ENCODE peak calls at places on chromosomes 7 and 10, in seven cellular contexts. One of them, this sample, is unnamed. For H3K4me1, the result is how much of the 10 kb centered on the place peaks cover.

GRCh38 chr10:49552277-49552676 is 13.4 kb upstream of the ERCC6 start:
- DNase-seq in tibial nerve: no peak
- DNase-seq in A549: peak
- DNase-seq in gastrocnemius medialis: no peak
- DNase-seq in GM23338: no peak
- DNase-seq in OCI-LY7: no peak
- DNase-seq in HCT116: no peak
- DNase-seq in this sample: no peak

GRCh38 chr7:47292832-47293309 is 289.0 kb downstream of the TNS3 start:
- DNase-seq in tibial nerve: no peak
- DNase-seq in A549: no peak
- DNase-seq in gastrocnemius medialis: no peak
- DNase-seq in GM23338: no peak
- DNase-seq in OCI-LY7: no peak
- DNase-seq in HCT116: no peak
- DNase-seq in this sample: no peak

GRCh38 chr7:74272305-74273038 is 16.7 kb upstream of the CLIP2 start:
- DNase-seq in tibial nerve: peak
- DNase-seq in A549: peak
- DNase-seq in gastrocnemius medialis: peak
- DNase-seq in GM23338: peak
- DNase-seq in OCI-LY7: peak
- DNase-seq in HCT116: no peak
- DNase-seq in this sample: peak

GRCh38 chr7:130960208-130960988 is 226.4 kb upstream of the KLF14 start:
- DNase-seq in tibial nerve: no peak
- DNase-seq in A549: peak
- DNase-seq in gastrocnemius medialis: no peak
- DNase-seq in GM23338: no peak
- DNase-seq in OCI-LY7: peak
- DNase-seq in HCT116: peak
- DNase-seq in this sample: no peak

GRCh38 chr7:20298486-20298901 is 32.2 kb upstream of the ITGB8 start:
- DNase-seq in tibial nerve: no peak
- DNase-seq in A549: no peak
- DNase-seq in gastrocnemius medialis: no peak
- DNase-seq in GM23338: no peak
- DNase-seq in OCI-LY7: no peak
- DNase-seq in HCT116: no peak
- DNase-seq in this sample: no peak

GRCh38 chr10:20415684-20416083 is 481.4 kb downstream of the NEBL start:
- DNase-seq in tibial nerve: no peak
- DNase-seq in A549: peak
- DNase-seq in gastrocnemius medialis: no peak
- DNase-seq in GM23338: no peak
- DNase-seq in OCI-LY7: no peak
- DNase-seq in HCT116: no peak
- DNase-seq in this sample: no peak

GRCh38 chr7:76428868-76429805 is 4.4 kb downstream of the ZP3 start:
- DNase-seq in tibial nerve: no peak
- DNase-seq in A549: no peak
- DNase-seq in gastrocnemius medialis: peak
- DNase-seq in GM23338: no peak
- DNase-seq in OCI-LY7: no peak
- DNase-seq in HCT116: no peak
- DNase-seq in this sample: no peak

GRCh38 chr10:118032564-118032963 is 14.2 kb downstream of the RAB11FIP2 start:
- DNase-seq in tibial nerve: no peak
- DNase-seq in A549: no peak
- DNase-seq in gastrocnemius medialis: no peak
- DNase-seq in GM23338: no peak
- DNase-seq in OCI-LY7: no peak
- DNase-seq in HCT116: no peak
- DNase-seq in this sample: no peak

GRCh38 chr10:36802523-36803153 is 322.8 kb upstream of the ANKRD30A start:
- DNase-seq in tibial nerve: no peak
- DNase-seq in A549: no peak
- DNase-seq in gastrocnemius medialis: no peak
- DNase-seq in GM23338: no peak
- DNase-seq in OCI-LY7: no peak
- DNase-seq in HCT116: no peak
- DNase-seq in this sample: peak

GRCh38 chr7:7246223-7246622 is 63.9 kb downstream of the C1GALT1 start:
- DNase-seq in tibial nerve: no peak
- DNase-seq in A549: no peak
- DNase-seq in gastrocnemius medialis: no peak
- DNase-seq in GM23338: no peak
- DNase-seq in OCI-LY7: no peak
- DNase-seq in HCT116: no peak
- DNase-seq in this sample: no peak

GRCh38 chr10:132630666-132631347 is 93.2 kb downstream of the INPP5A start:
- DNase-seq in tibial nerve: peak
- DNase-seq in A549: no peak
- DNase-seq in gastrocnemius medialis: peak
- DNase-seq in GM23338: no peak
- DNase-seq in OCI-LY7: no peak
- DNase-seq in HCT116: no peak
- DNase-seq in this sample: peak

GRCh38 chr7:108407674-108408073 is 48.6 kb downstream of the NRCAM start:
- DNase-seq in tibial nerve: no peak
- DNase-seq in A549: no peak
- DNase-seq in gastrocnemius medialis: no peak
- DNase-seq in GM23338: no peak
- DNase-seq in OCI-LY7: no peak
- DNase-seq in HCT116: no peak
- DNase-seq in this sample: no peak

GRCh38 chr7:149414745-149415390 is 46.0 kb downstream of the ZNF777 start:
- DNase-seq in tibial nerve: peak
- DNase-seq in A549: peak
- DNase-seq in gastrocnemius medialis: peak
- DNase-seq in GM23338: peak
- DNase-seq in OCI-LY7: no peak
- DNase-seq in HCT116: no peak
- DNase-seq in this sample: peak

GRCh38 chr7:75642810-75643486 is 95.8 kb downstream of the HIP1 start:
- DNase-seq in tibial nerve: no peak
- DNase-seq in A549: peak
- DNase-seq in gastrocnemius medialis: no peak
- DNase-seq in GM23338: peak
- DNase-seq in OCI-LY7: peak
- DNase-seq in HCT116: peak
- DNase-seq in this sample: peak

GRCh38 chr10:81875680-81876252 is 772 bp downstream of the NRG3 start:
- DNase-seq in tibial nerve: no peak
- DNase-seq in A549: no peak
- DNase-seq in gastrocnemius medialis: no peak
- DNase-seq in GM23338: peak
- DNase-seq in OCI-LY7: no peak
- DNase-seq in HCT116: no peak
- DNase-seq in this sample: no peak

GRCh38 chr10:4266387-4267083 is 481.5 kb upstream of the KLF6 start:
- DNase-seq in tibial nerve: no peak
- DNase-seq in A549: no peak
- DNase-seq in gastrocnemius medialis: no peak
- DNase-seq in GM23338: no peak
- DNase-seq in OCI-LY7: no peak
- DNase-seq in HCT116: no peak
- DNase-seq in this sample: no peak

GRCh38 chr7:123398931-123399330 is 135.5 kb downstream of the IQUB start:
- DNase-seq in tibial nerve: no peak
- DNase-seq in A549: no peak
- DNase-seq in gastrocnemius medialis: no peak
- DNase-seq in GM23338: no peak
- DNase-seq in OCI-LY7: no peak
- DNase-seq in HCT116: no peak
- DNase-seq in this sample: no peak

GRCh38 chr10:24703700-24704099 is 20.0 kb downstream of the ARHGAP21 start:
- DNase-seq in tibial nerve: no peak
- DNase-seq in A549: no peak
- DNase-seq in gastrocnemius medialis: no peak
- DNase-seq in GM23338: no peak
- DNase-seq in OCI-LY7: no peak
- DNase-seq in HCT116: no peak
- DNase-seq in this sample: no peak

GRCh38 chr7:65731562-65732035 is 141.3 kb upstream of the VKORC1L1 start:
- DNase-seq in tibial nerve: no peak
- DNase-seq in A549: no peak
- DNase-seq in gastrocnemius medialis: no peak
- DNase-seq in GM23338: peak
- DNase-seq in OCI-LY7: no peak
- DNase-seq in HCT116: no peak
- DNase-seq in this sample: no peak

GRCh38 chr7:47191876-47192291 is 390.0 kb downstream of the TNS3 start:
- DNase-seq in tibial nerve: no peak
- DNase-seq in A549: no peak
- DNase-seq in gastrocnemius medialis: no peak
- DNase-seq in GM23338: no peak
- DNase-seq in OCI-LY7: peak
- DNase-seq in HCT116: no peak
- DNase-seq in this sample: no peak

GRCh38 chr7:14210075-14210474 is 220.6 kb upstream of the ETV1 start:
- DNase-seq in tibial nerve: no peak
- DNase-seq in A549: no peak
- DNase-seq in gastrocnemius medialis: no peak
- DNase-seq in GM23338: no peak
- DNase-seq in OCI-LY7: no peak
- DNase-seq in HCT116: no peak
- DNase-seq in this sample: no peak

DNA sequence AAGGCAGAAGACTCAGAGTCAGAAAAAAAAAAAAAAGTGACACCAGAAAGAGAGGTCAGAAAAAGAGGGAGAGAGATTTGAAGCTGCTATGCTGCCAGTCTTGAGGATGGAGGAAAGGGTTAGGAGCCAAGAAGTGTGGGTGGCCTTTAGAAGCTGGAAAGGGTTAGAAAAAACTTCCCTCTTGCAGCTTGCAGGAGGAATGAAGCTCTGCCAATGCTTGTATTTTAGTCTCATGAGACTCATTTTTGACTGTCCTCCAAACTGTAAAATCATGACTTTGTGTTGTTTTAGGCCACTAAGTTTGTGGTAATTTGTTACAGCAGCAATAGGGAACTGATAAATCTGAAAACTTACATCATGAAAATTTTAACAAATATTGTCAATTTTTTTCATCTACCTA is 127.7 kb upstream of the NOBOX start:
- DNase-seq in tibial nerve: no peak
- DNase-seq in A549: no peak
- DNase-seq in gastrocnemius medialis: no peak
- DNase-seq in GM23338: peak
- DNase-seq in OCI-LY7: no peak
- DNase-seq in HCT116: no peak
- DNase-seq in this sample: no peak
- TF ChIP-seq CTCF in tibial nerve: no peak
- TF ChIP-seq CTCF in A549: no peak
- TF ChIP-seq CTCF in gastrocnemius medialis: no peak
- TF ChIP-seq CTCF in GM23338: no peak
- TF ChIP-seq CTCF in OCI-LY7: no peak
- TF ChIP-seq CTCF in HCT116: no peak
- TF ChIP-seq CTCF in this sample: no peak

DNA sequence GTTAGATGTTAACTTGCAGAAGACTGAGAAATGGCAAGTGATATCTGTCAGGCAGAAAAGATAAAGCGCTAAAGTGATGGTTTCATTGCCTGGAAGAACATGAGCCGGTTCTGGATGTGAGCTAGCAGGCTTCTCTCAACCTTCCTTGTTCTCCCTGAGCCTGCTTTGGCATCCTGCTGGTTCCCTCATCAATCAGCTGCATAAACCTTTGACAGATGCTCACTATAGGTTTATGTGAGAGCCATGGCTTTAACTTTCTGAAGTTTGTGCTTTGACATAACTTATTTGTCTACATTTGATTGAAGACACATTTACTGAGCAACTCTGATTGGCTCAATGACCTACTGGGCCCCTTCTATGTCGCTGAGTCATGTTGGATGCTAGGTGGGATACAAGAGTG is 192.1 kb downstream of the ADAM12 start:
- DNase-seq in tibial nerve: no peak
- DNase-seq in A549: no peak
- DNase-seq in gastrocnemius medialis: no peak
- DNase-seq in GM23338: no peak
- DNase-seq in OCI-LY7: no peak
- DNase-seq in HCT116: no peak
- DNase-seq in this sample: no peak
- H3K4me1 ChIP-seq in tibial nerve: under half
- H3K4me1 ChIP-seq in A549: under half
- H3K4me1 ChIP-seq in gastrocnemius medialis: under half
- H3K4me1 ChIP-seq in GM23338: under half
- H3K4me1 ChIP-seq in OCI-LY7: under half
- H3K4me1 ChIP-seq in HCT116: under half
- H3K4me1 ChIP-seq in this sample: under half

GRCh38 chr7:139339025-139339424 is 2.1 kb upstream of the FMC1 start:
- DNase-seq in tibial nerve: no peak
- DNase-seq in A549: no peak
- DNase-seq in gastrocnemius medialis: no peak
- DNase-seq in GM23338: no peak
- DNase-seq in OCI-LY7: no peak
- DNase-seq in HCT116: no peak
- DNase-seq in this sample: no peak
- H3K4me3 ChIP-seq in tibial nerve: no peak
- H3K4me3 ChIP-seq in A549: no peak
- H3K4me3 ChIP-seq in gastrocnemius medialis: no peak
- H3K4me3 ChIP-seq in GM23338: no peak
- H3K4me3 ChIP-seq in OCI-LY7: no peak
- H3K4me3 ChIP-seq in HCT116: peak
- H3K4me3 ChIP-seq in this sample: no peak

GRCh38 chr10:62252051-62252450 is 16.6 kb downstream of the RTKN2 start:
- DNase-seq in tibial nerve: no peak
- DNase-seq in A549: no peak
- DNase-seq in gastrocnemius medialis: no peak
- DNase-seq in GM23338: no peak
- DNase-seq in OCI-LY7: no peak
- DNase-seq in HCT116: no peak
- DNase-seq in this sample: no peak

GRCh38 chr10:62244785-62245595 is 23.7 kb downstream of the RTKN2 start:
- DNase-seq in tibial nerve: no peak
- DNase-seq in A549: peak
- DNase-seq in gastrocnemius medialis: peak
- DNase-seq in GM23338: peak
- DNase-seq in OCI-LY7: peak
- DNase-seq in HCT116: peak
- DNase-seq in this sample: peak

GRCh38 chr10:62250594-62251198 is 17.9 kb downstream of the RTKN2 start:
- DNase-seq in tibial nerve: no peak
- DNase-seq in A549: peak
- DNase-seq in gastrocnemius medialis: no peak
- DNase-seq in GM23338: no peak
- DNase-seq in OCI-LY7: no peak
- DNase-seq in HCT116: peak
- DNase-seq in this sample: no peak

GRCh38 chr10:62249974-62250373 is 18.7 kb downstream of the RTKN2 start:
- DNase-seq in tibial nerve: no peak
- DNase-seq in A549: no peak
- DNase-seq in gastrocnemius medialis: no peak
- DNase-seq in GM23338: no peak
- DNase-seq in OCI-LY7: no peak
- DNase-seq in HCT116: no peak
- DNase-seq in this sample: no peak

DNA sequence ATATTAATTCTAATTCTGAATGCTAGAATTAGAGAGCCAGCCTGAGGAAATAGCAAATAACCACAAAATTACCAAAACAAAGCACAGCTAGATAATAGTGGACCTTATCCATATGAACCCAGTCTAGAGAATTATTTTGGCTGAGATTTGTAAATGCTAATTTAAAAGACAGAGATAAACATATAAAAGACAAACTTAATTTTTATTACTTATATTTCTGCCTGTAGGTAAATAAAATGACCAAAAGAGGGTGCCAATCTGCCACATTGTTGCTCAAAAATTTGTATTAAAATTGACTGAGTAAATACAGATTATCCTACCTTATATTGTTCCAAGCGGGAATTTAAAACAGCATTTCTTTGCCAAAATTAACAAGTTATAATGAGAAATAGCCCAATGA is 20.2 kb downstream of the RTKN2 start:
- DNase-seq in tibial nerve: no peak
- DNase-seq in A549: no peak
- DNase-seq in gastrocnemius medialis: no peak
- DNase-seq in GM23338: no peak
- DNase-seq in OCI-LY7: peak
- DNase-seq in HCT116: no peak
- DNase-seq in this sample: no peak
- TF ChIP-seq CTCF in tibial nerve: no peak
- TF ChIP-seq CTCF in A549: peak
- TF ChIP-seq CTCF in gastrocnemius medialis: no peak
- TF ChIP-seq CTCF in GM23338: no peak
- TF ChIP-seq CTCF in OCI-LY7: peak
- TF ChIP-seq CTCF in HCT116: peak
- TF ChIP-seq CTCF in this sample: no peak